ENCODE peak calls at places on chromosome 19, in four cellular contexts. K is transverse colon, W is endothelial cell of umbilical vein, S is H1. A is an unnamed sample.
A peak's percentile ranks its signal among the peaks of the same experiment; 100 is the strongest.

GRCh38 chr19:17448190-17448967 is at the start of gene TMEM221:
- DNase-seq in K (peak; percentile 61), S (peak; percentile 89), W (no peak), A (no peak)

GRCh38 chr19:37966211-37967072 is 59.4 kb downstream of the SIPA1L3 start:
- DNase-seq in K (no peak), W (no peak), S (no peak), A (no peak)

GRCh38 chr19:31214086-31214485 is 135.2 kb downstream of the TSHZ3 start:
- DNase-seq in K (peak; percentile 69), W (peak; percentile 17), S (no peak), A (peak; percentile 80)

GRCh38 chr19:46785054-46785979 is 3.1 kb downstream of the SLC1A5 start:
- DNase-seq in K (no peak), W (no peak), S (no peak), A (no peak)

GRCh38 chr19:49502866-49503581 is 6.8 kb downstream of the RPS11 start:
- DNase-seq in K (peak; percentile 43), W (peak; percentile 83), S (no peak), A (no peak)

GRCh38 chr19:38919837-38920528 is 8.0 kb upstream of the CCER2 start:
- DNase-seq in W (no peak), K (no peak), S (no peak), A (no peak)

GRCh38 chr19:6069268-6069771 is 41.0 kb downstream of the RFX2 start:
- DNase-seq in S (no peak), K (no peak), W (no peak), A (no peak)

GRCh38 chr19:899363-900301 is 6.3 kb downstream of the RNU6-9 start:
- DNase-seq in K (no peak), S (no peak), W (no peak), A (no peak)

GRCh38 chr19:1851581-1852293 is 3.5 kb upstream of the REXO1 start:
- DNase-seq in W (no peak), S (no peak), K (no peak), A (no peak)

GRCh38 chr19:10116085-10116865 is 3.4 kb downstream of the EIF3G start:
- DNase-seq in K (no peak), S (no peak), W (no peak), A (no peak)

GRCh38 chr19:30227661-30228112 is 144.5 kb upstream of the ZNF536 start:
- DNase-seq in S (peak; percentile 87), W (peak; percentile 36), K (peak; percentile 57), A (no peak)

GRCh38 chr19:40799558-40800338 is 757 bp downstream of the EGLN2 start:
- DNase-seq in K (no peak), S (peak; percentile 73), W (peak; percentile 64), A (no peak)

GRCh38 chr19:18386543-18387251 is 739 bp downstream of the GDF15 start:
- DNase-seq in S (no peak), K (peak; percentile 57), W (no peak), A (no peak)

GRCh38 chr19:805161-805561 is 7.9 kb downstream of the PTBP1 start:
- DNase-seq in W (no peak), K (no peak), S (no peak), A (no peak)

GRCh38 chr19:50205681-50206138 is 2.3 kb downstream of the MYH14 start:
- DNase-seq in W (no peak), K (peak; percentile 91), S (peak; percentile 64), A (no peak)

GRCh38 chr19:16027528-16027927 is 48.8 kb upstream of the TPM4 start:
- DNase-seq in K (no peak), W (no peak), S (no peak), A (no peak)

GRCh38 chr19:49954933-49955332 is 6.0 kb downstream of the SIGLEC11 start:
- DNase-seq in K (no peak), W (no peak), S (no peak), A (no peak)

GRCh38 chr19:28971011-28971410 is 241.9 kb downstream of the UQCRFS1 start:
- DNase-seq in W (no peak), K (no peak), S (no peak), A (no peak)

GRCh38 chr19:47719047-47719885 is 6.0 kb downstream of the EHD2 start:
- DNase-seq in S (no peak), K (peak; percentile 80), W (peak; percentile 70), A (no peak)

GRCh38 chr19:43532571-43532961 is 422 bp upstream of the ZNF575 start:
- DNase-seq in K (peak; percentile 82), S (no peak), W (no peak), A (no peak)

GRCh38 chr19:39252458-39252857 is 3.8 kb upstream of the IFNL4 start:
- DNase-seq in W (no peak), S (no peak), K (no peak), A (no peak)

GRCh38 chr19:34501339-34502320 is 20.1 kb downstream of the WTIP start:
- DNase-seq in W (peak; percentile 91), S (peak; percentile 100), K (peak; percentile 94), A (peak; percentile 69)
- TF ChIP-seq POLR2AphosphoS5 in W (peak; percentile 53), S (no peak), K (no peak), A (peak; percentile 65)

DNA sequence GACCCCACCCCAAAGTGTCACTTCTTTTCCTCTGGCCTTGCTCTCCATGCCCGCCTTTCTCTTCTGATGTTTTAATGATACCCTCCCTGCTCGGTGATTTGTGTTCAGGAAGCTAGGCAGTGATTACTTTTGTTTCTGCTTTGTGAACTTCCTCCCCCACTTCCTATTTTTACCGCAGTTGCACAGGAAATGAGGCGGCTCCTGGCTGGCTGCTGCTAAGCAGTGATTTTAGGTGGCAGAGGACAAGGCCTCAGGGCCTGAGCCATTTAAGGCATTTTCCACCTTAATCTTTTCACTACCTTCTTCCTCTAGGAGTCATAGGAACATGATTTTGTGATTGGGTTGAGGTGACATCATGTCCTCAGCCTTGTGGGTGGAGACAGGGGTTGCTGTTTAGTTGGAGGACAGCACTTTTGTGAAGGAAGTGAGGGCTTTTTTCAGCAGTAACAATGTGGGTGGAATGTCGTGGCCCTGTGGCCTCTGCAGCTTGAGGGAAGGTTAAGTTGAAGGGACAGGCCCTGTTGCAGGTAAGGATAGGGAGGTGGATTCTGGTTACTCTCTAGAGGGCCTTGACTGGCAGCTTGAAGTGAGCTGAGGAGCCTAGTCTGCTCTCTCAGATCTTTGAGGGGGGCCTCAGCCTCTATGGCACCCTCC is 15.7 kb downstream of the GARRE1 start:
- DNase-seq in K (peak; percentile 51), W (peak; percentile 99), S (no peak), A (no peak)
- TF ChIP-seq POLR2AphosphoS5 in K (peak; percentile 18), W (peak; percentile 95), S (no peak), A (no peak)

GRCh38 chr19:4844348-4845179 is 13.1 kb upstream of the TICAM1 start:
- DNase-seq in W (no peak), K (no peak), S (no peak), A (no peak)
- TF ChIP-seq POLR2AphosphoS5 in W (no peak), K (no peak), S (no peak), A (no peak)

GRCh38 chr19:45667620-45668341 is at the start of gene GIPR:
- DNase-seq in S (peak; percentile 89), K (peak; percentile 84), W (no peak), A (no peak)

GRCh38 chr19:45676851-45677263 is 8.8 kb downstream of the GIPR start:
- DNase-seq in K (peak; percentile 56), S (peak; percentile 85), W (no peak), A (no peak)

GRCh38 chr19:45668342-45668871 is 386 bp downstream of the GIPR start:
- DNase-seq in K (peak; percentile 34), W (no peak), S (no peak), A (no peak)

DNA sequence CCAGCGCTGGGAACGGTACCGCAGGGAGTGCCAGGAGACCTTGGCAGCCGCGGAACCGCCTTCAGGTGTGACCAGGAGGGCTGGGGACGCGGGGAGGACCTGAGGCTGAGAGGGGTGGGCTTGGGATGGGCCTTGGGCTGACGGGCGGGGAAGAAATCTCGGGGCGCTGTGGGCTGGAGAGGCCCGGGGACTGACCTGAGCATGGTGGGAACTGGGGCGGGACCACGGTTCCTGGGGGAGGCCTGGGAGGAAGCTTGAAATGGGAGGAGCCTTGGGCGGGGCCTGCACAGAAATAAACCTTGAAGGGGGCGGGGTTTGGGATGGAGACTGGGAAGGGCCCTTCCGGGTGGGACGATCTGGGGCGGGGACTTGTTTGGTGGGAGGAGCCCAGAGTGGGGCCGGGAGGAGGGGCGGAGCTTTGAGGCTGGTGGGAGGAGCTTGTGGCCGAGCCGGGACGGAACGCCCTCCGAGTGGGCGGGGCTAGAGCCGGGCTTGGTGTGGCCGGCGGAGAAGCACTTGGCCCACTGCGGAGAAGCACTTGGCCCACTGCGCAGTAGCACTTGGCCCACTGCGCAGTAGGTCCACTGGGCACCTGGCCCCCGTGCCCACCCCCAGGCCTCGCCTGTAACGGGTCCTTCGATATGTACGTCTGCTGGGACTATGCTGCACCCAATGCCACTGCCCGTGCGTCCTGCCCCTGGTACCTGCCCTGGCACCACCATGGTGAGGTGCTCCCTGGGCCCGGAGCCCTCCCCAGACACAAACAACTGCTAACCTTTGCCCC is 2.8 kb downstream of the GIPR start:
- DNase-seq in W (peak; percentile 65), S (peak; percentile 100), K (peak; percentile 94), A (no peak)
- TF ChIP-seq POLR2AphosphoS5 in W (no peak), S (no peak), K (no peak), A (no peak)

GRCh38 chr19:52227980-52228379 is 38.1 kb downstream of the PPP2R1A start:
- DNase-seq in K (no peak), S (no peak), W (no peak), A (no peak)

GRCh38 chr19:52231154-52231565 is 38.2 kb upstream of the ZNF766 start:
- DNase-seq in W (no peak), S (no peak), K (no peak), A (no peak)

GRCh38 chr19:52230685-52231084 is 38.7 kb upstream of the ZNF766 start:
- DNase-seq in K (no peak), W (no peak), S (no peak), A (no peak)

GRCh38 chr19:52227196-52227940 is 37.5 kb downstream of the PPP2R1A start:
- DNase-seq in S (no peak), W (no peak), K (no peak), A (no peak)

GRCh38 chr19:52229524-52229923 is 39.7 kb downstream of the PPP2R1A start:
- DNase-seq in W (no peak), K (no peak), S (no peak), A (no peak)
- TF ChIP-seq POLR2AphosphoS5 in W (no peak), K (no peak), S (peak; percentile 20), A (peak; percentile 25)

GRCh38 chr19:55667511-55667910 is 7.5 kb upstream of the EPN1 start:
- DNase-seq in W (no peak), S (no peak), K (no peak), A (no peak)
- TF ChIP-seq POLR2AphosphoS5 in W (no peak), S (no peak), K (no peak), A (no peak)

GRCh38 chr19:45348367-45349125 is 8.0 kb downstream of the KLC3 start:
- DNase-seq in K (no peak), S (no peak), W (no peak), A (no peak)
- TF ChIP-seq POLR2AphosphoS5 in K (no peak), S (no peak), W (peak; percentile 28), A (no peak)